ENCODE peak calls at places on chromosomes 7 and 10, in four cellular contexts. One of them, this sample, is unnamed.

GRCh38 chr7:148230341-148230740 is 360.2 kb upstream of the C7orf33 start:
- DNase-seq in HFFc6: no peak
- DNase-seq in iris pigment epithelial cell: no peak
- DNase-seq in mucosa of descending colon: no peak
- DNase-seq in this sample: no peak

GRCh38 chr10:60426425-60426824 is 36.8 kb upstream of the ANK3 start:
- DNase-seq in HFFc6: peak
- DNase-seq in iris pigment epithelial cell: peak
- DNase-seq in mucosa of descending colon: no peak
- DNase-seq in this sample: peak

GRCh38 chr7:156947120-156947843 is 2.2 kb upstream of the NOM1 start:
- DNase-seq in HFFc6: no peak
- DNase-seq in iris pigment epithelial cell: no peak
- DNase-seq in mucosa of descending colon: no peak
- DNase-seq in this sample: no peak

GRCh38 chr10:5484205-5484604 is 15.2 kb downstream of the CALML5 start:
- DNase-seq in HFFc6: peak
- DNase-seq in iris pigment epithelial cell: peak
- DNase-seq in mucosa of descending colon: no peak
- DNase-seq in this sample: peak

GRCh38 chr7:35849158-35849831 is 48.4 kb downstream of the SEPTIN7 start:
- DNase-seq in HFFc6: no peak
- DNase-seq in iris pigment epithelial cell: peak
- DNase-seq in mucosa of descending colon: no peak
- DNase-seq in this sample: no peak

GRCh38 chr7:28389504-28390385 is 22.6 kb upstream of the CREB5 start:
- DNase-seq in HFFc6: peak
- DNase-seq in iris pigment epithelial cell: peak
- DNase-seq in mucosa of descending colon: no peak
- DNase-seq in this sample: peak

GRCh38 chr10:3652886-3653285 is 132.1 kb downstream of the KLF6 start:
- DNase-seq in HFFc6: no peak
- DNase-seq in iris pigment epithelial cell: no peak
- DNase-seq in mucosa of descending colon: no peak
- DNase-seq in this sample: no peak

GRCh38 chr7:44073664-44074348 is 8.4 kb upstream of the PGAM2 start:
- DNase-seq in HFFc6: peak
- DNase-seq in iris pigment epithelial cell: peak
- DNase-seq in mucosa of descending colon: peak
- DNase-seq in this sample: peak

GRCh38 chr7:3201306-3201705 is 99.7 kb upstream of the SDK1 start:
- DNase-seq in HFFc6: no peak
- DNase-seq in iris pigment epithelial cell: no peak
- DNase-seq in mucosa of descending colon: no peak
- DNase-seq in this sample: peak

This sample was measured in bronchial epithelial cell.